ENCODE peak calls at places on chromosome 4, in six cellular contexts. One of them, this sample, is unnamed.

GRCh38 chr4:176241703-176242102 is 27.3 kb downstream of the ASB5 start:
- DNase-seq in GM13977: no peak
- DNase-seq in neural crest cell: no peak
- DNase-seq in stomach: no peak
- DNase-seq in AG09319: no peak
- DNase-seq in WERI-Rb-1: no peak
- DNase-seq in this sample: no peak

GRCh38 chr4:71807469-71807868 is 23.6 kb upstream of the GC start:
- DNase-seq in GM13977: no peak
- DNase-seq in neural crest cell: no peak
- DNase-seq in stomach: no peak
- DNase-seq in AG09319: no peak
- DNase-seq in WERI-Rb-1: no peak
- DNase-seq in this sample: no peak

GRCh38 chr4:125547842-125548241 is 233.1 kb downstream of the FAT4 start:
- DNase-seq in GM13977: no peak
- DNase-seq in neural crest cell: no peak
- DNase-seq in stomach: no peak
- DNase-seq in AG09319: no peak
- DNase-seq in WERI-Rb-1: no peak
- DNase-seq in this sample: no peak

GRCh38 chr4:8231551-8232049 is 32.5 kb downstream of the SH3TC1 start:
- DNase-seq in GM13977: no peak
- DNase-seq in neural crest cell: no peak
- DNase-seq in stomach: no peak
- DNase-seq in AG09319: no peak
- DNase-seq in WERI-Rb-1: no peak
- DNase-seq in this sample: no peak

GRCh38 chr4:6308890-6309643 is 39.4 kb downstream of the WFS1 start:
- DNase-seq in GM13977: no peak
- DNase-seq in neural crest cell: peak; percentile 18
- DNase-seq in stomach: peak; percentile 34
- DNase-seq in AG09319: no peak
- DNase-seq in WERI-Rb-1: peak; percentile 70
- DNase-seq in this sample: no peak

GRCh38 chr4:60989141-60989540 is 211.0 kb upstream of the ADGRL3 start:
- DNase-seq in GM13977: no peak
- DNase-seq in neural crest cell: no peak
- DNase-seq in stomach: no peak
- DNase-seq in AG09319: no peak
- DNase-seq in WERI-Rb-1: no peak
- DNase-seq in this sample: no peak

GRCh38 chr4:83074086-83074704 is 39.2 kb downstream of the COPS4 start:
- DNase-seq in GM13977: peak; percentile 77
- DNase-seq in neural crest cell: peak; percentile 38
- DNase-seq in stomach: no peak
- DNase-seq in AG09319: peak; percentile 73
- DNase-seq in WERI-Rb-1: peak; percentile 47
- DNase-seq in this sample: peak; percentile 73

GRCh38 chr4:173218411-173219125 is 50.0 kb downstream of the GALNT7 start:
- DNase-seq in GM13977: no peak
- DNase-seq in neural crest cell: no peak
- DNase-seq in stomach: no peak
- DNase-seq in AG09319: no peak
- DNase-seq in WERI-Rb-1: no peak
- DNase-seq in this sample: no peak

GRCh38 chr4:103204114-103204513 is 6.0 kb upstream of the CENPE start:
- DNase-seq in GM13977: no peak
- DNase-seq in neural crest cell: no peak
- DNase-seq in stomach: no peak
- DNase-seq in AG09319: no peak
- DNase-seq in WERI-Rb-1: no peak
- DNase-seq in this sample: no peak

GRCh38 chr4:17957689-17958088 is 63.9 kb downstream of the LCORL start:
- DNase-seq in GM13977: no peak
- DNase-seq in neural crest cell: no peak
- DNase-seq in stomach: no peak
- DNase-seq in AG09319: no peak
- DNase-seq in WERI-Rb-1: no peak
- DNase-seq in this sample: no peak

DNA sequence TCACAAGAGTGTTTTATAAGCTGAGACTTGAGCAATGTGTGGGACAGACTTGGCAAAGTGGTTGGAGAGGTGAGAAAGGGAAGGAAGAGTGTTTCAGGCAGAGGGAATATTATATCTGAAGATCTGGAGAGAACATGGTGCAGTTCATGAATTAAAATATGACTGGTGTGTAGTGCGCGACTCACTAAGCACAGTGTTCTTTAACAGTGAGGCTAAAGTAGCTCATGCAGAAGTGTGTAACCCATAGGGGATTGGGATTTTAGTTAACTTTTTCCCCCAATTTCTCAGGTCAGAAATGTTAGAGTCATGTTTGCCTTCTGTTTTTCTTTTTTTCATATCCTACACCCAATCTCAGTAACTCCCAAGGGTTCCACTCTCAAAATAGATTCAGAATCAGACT is 9.7 kb downstream of the MTHFD2L start:
- DNase-seq in GM13977: no peak
- DNase-seq in neural crest cell: no peak
- DNase-seq in stomach: no peak
- DNase-seq in AG09319: no peak
- DNase-seq in WERI-Rb-1: no peak
- DNase-seq in this sample: no peak
- TF ChIP-seq CTCF in GM13977: no peak
- TF ChIP-seq CTCF in neural crest cell: no peak
- TF ChIP-seq CTCF in stomach: no peak
- TF ChIP-seq CTCF in AG09319: no peak
- TF ChIP-seq CTCF in WERI-Rb-1: no peak
- TF ChIP-seq CTCF in this sample: no peak

DNA sequence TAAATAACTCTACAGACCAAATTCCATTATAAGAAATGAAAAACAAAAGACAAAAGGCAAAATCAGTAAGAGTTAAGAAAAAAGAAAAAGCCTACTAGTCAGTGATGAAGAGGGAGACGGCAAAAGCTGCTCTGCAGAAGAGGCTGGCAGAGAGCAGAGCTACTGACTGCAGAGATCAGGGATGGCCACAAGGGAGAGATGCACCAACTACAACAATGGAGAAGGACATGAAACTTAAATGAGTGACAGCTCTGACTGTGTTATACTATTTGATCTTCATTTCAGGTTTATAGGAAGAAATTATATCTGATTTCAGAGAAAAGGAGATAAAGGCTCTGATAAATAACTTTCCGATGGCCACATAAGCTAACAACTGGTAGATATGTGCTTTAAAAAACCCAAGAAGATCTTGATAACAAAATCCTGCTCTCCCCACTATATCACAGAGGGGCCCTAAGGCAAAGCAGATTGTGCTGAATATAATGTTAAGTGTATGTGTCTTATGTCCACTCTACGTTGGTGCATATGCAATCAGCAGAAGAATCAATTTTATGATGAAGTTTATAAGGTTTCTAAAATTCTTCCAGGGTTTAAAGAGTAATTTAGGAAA is 58.4 kb upstream of the COX18 start:
- DNase-seq in GM13977: peak; percentile 10
- DNase-seq in neural crest cell: no peak
- DNase-seq in stomach: no peak
- DNase-seq in AG09319: no peak
- DNase-seq in WERI-Rb-1: peak; percentile 16
- DNase-seq in this sample: no peak
- TF ChIP-seq CTCF in GM13977: peak; percentile 29
- TF ChIP-seq CTCF in neural crest cell: peak; percentile 54
- TF ChIP-seq CTCF in stomach: no peak
- TF ChIP-seq CTCF in AG09319: peak; percentile 27
- TF ChIP-seq CTCF in WERI-Rb-1: peak; percentile 36
- TF ChIP-seq CTCF in this sample: no peak

DNA sequence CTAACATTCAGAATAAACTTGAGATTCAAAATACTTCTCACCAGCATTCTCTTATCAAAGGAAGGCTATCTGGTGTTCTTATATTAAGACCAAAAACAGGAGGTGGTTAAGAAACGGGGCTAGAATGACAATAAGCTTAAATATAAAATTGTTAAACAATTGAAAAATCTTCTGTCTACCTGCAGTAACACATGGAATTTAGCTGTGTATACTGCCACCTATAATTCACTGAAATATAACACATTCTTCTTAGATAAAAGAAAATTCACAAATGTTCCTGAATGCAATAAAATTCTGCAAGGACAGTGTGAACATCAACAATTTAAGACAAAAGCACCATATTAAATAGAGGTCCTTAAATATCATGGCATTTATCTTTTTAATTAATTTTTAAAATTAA is 11.5 kb upstream of the PCDH10 start:
- DNase-seq in GM13977: no peak
- DNase-seq in neural crest cell: no peak
- DNase-seq in stomach: no peak
- DNase-seq in AG09319: no peak
- DNase-seq in WERI-Rb-1: no peak
- DNase-seq in this sample: no peak
- TF ChIP-seq CTCF in GM13977: no peak
- TF ChIP-seq CTCF in neural crest cell: no peak
- TF ChIP-seq CTCF in stomach: no peak
- TF ChIP-seq CTCF in AG09319: no peak
- TF ChIP-seq CTCF in WERI-Rb-1: no peak
- TF ChIP-seq CTCF in this sample: no peak

GRCh38 chr4:135368826-135369225 is 1167.2 kb upstream of the PABPC4L start:
- DNase-seq in GM13977: no peak
- DNase-seq in neural crest cell: no peak
- DNase-seq in stomach: no peak
- DNase-seq in AG09319: no peak
- DNase-seq in WERI-Rb-1: no peak
- DNase-seq in this sample: no peak

GRCh38 chr4:135372131-135372530 is 1170.5 kb upstream of the PABPC4L start:
- DNase-seq in GM13977: no peak
- DNase-seq in neural crest cell: no peak
- DNase-seq in stomach: no peak
- DNase-seq in AG09319: no peak
- DNase-seq in WERI-Rb-1: no peak
- DNase-seq in this sample: no peak

GRCh38 chr4:135371137-135371536 is 1169.5 kb upstream of the PABPC4L start:
- DNase-seq in GM13977: peak; percentile 6
- DNase-seq in neural crest cell: peak; percentile 6
- DNase-seq in stomach: no peak
- DNase-seq in AG09319: no peak
- DNase-seq in WERI-Rb-1: peak; percentile 39
- DNase-seq in this sample: no peak
- TF ChIP-seq CTCF in GM13977: peak; percentile 62
- TF ChIP-seq CTCF in neural crest cell: peak; percentile 33
- TF ChIP-seq CTCF in stomach: no peak
- TF ChIP-seq CTCF in AG09319: no peak
- TF ChIP-seq CTCF in WERI-Rb-1: peak; percentile 50
- TF ChIP-seq CTCF in this sample: peak; percentile 13

GRCh38 chr4:119493419-119493818 is 135.2 kb downstream of the PDE5A start:
- DNase-seq in GM13977: no peak
- DNase-seq in neural crest cell: no peak
- DNase-seq in stomach: no peak
- DNase-seq in AG09319: no peak
- DNase-seq in WERI-Rb-1: no peak
- DNase-seq in this sample: no peak
- TF ChIP-seq CTCF in GM13977: peak; percentile 24
- TF ChIP-seq CTCF in neural crest cell: peak; percentile 44
- TF ChIP-seq CTCF in stomach: no peak
- TF ChIP-seq CTCF in AG09319: no peak
- TF ChIP-seq CTCF in WERI-Rb-1: no peak
- TF ChIP-seq CTCF in this sample: no peak

GRCh38 chr4:161952382-161952781 is 211.4 kb downstream of the FSTL5 start:
- DNase-seq in GM13977: no peak
- DNase-seq in neural crest cell: no peak
- DNase-seq in stomach: no peak
- DNase-seq in AG09319: no peak
- DNase-seq in WERI-Rb-1: no peak
- DNase-seq in this sample: no peak
- TF ChIP-seq CTCF in GM13977: peak; percentile 26
- TF ChIP-seq CTCF in neural crest cell: no peak
- TF ChIP-seq CTCF in stomach: no peak
- TF ChIP-seq CTCF in AG09319: no peak
- TF ChIP-seq CTCF in WERI-Rb-1: no peak
- TF ChIP-seq CTCF in this sample: no peak

DNA sequence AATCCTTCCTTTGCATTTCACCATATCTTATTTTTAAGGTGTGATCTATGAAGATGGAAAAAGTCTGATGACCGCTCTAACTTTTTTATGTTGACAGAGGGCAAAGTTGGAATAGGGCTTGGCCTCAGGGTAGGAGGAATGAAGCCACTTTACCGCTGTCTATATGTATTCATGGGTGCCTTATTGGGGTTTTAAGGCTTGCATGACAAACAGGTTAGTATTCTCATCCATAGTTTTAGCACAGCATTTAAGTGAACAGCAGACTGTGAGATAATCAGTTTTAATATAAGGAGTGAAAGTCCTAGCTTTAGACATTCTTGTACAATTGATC is 81.7 kb upstream of the BMP2K start:
- DNase-seq in GM13977: no peak
- DNase-seq in neural crest cell: no peak
- DNase-seq in stomach: no peak
- DNase-seq in AG09319: no peak
- DNase-seq in WERI-Rb-1: no peak
- DNase-seq in this sample: no peak
- TF ChIP-seq CTCF in GM13977: no peak
- TF ChIP-seq CTCF in neural crest cell: no peak
- TF ChIP-seq CTCF in stomach: no peak
- TF ChIP-seq CTCF in AG09319: no peak
- TF ChIP-seq CTCF in WERI-Rb-1: no peak
- TF ChIP-seq CTCF in this sample: no peak

DNA sequence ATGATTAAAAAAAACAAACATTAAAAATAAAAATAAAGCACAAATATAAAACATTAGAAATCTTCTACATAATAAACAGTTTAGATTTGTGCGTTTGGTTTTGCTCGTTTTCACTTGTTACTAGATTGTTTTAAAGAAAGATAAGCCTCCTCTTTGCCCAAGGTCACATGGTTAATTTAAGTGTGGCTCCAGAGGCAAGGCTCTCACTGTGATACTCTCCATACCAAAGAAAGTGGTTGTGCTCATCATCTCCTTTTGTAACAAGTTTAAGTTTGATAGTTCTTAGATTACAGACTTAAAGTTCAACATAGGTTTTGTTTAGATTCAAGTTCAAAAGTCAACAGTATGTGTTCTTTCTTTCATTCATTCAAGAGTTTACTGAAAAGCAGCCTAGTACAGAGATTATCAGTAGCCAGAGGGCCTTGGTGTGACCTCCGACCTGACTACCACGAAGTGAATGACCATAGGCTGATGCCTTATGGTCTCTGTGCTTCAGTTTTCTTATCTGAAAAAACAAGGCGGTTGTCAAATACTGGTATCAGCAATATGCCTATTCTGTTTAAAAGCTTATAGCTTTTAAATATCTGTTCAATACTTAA is 133.2 kb downstream of the ZAR1 start:
- DNase-seq in GM13977: no peak
- DNase-seq in neural crest cell: no peak
- DNase-seq in stomach: no peak
- DNase-seq in AG09319: no peak
- DNase-seq in WERI-Rb-1: no peak
- DNase-seq in this sample: no peak
- TF ChIP-seq CTCF in GM13977: no peak
- TF ChIP-seq CTCF in neural crest cell: no peak
- TF ChIP-seq CTCF in stomach: no peak
- TF ChIP-seq CTCF in AG09319: no peak
- TF ChIP-seq CTCF in WERI-Rb-1: no peak
- TF ChIP-seq CTCF in this sample: no peak

GRCh38 chr4:92163348-92163747 is 140.4 kb upstream of the GRID2 start:
- DNase-seq in GM13977: no peak
- DNase-seq in neural crest cell: no peak
- DNase-seq in stomach: no peak
- DNase-seq in AG09319: no peak
- DNase-seq in WERI-Rb-1: no peak
- DNase-seq in this sample: no peak
- TF ChIP-seq CTCF in GM13977: peak; percentile 39
- TF ChIP-seq CTCF in neural crest cell: peak; percentile 33
- TF ChIP-seq CTCF in stomach: no peak
- TF ChIP-seq CTCF in AG09319: no peak
- TF ChIP-seq CTCF in WERI-Rb-1: peak; percentile 65
- TF ChIP-seq CTCF in this sample: no peak